ENCODE peak calls at places on chromosomes 4 and X, in seven cellular contexts. O is CD4-positive, CD25-positive, alpha-beta regulatory T cell; J is MM.1S; P is psoas muscle; X is PC-3; Q is colonic mucosa; G is breast epithelium. W is an unnamed sample. For H3K4me1 and H3K9me3, the result is how much of the 10 kb centered on the place peaks cover.

GRCh38 chr4:113355550-113356371 is 306.3 kb downstream of the ANK2 start:
- DNase-seq in J (peak), X (peak), O (peak), G (no peak), Q (no peak), P (no peak), W (peak)

GRCh38 chrX:53089224-53089842 is 4.6 kb upstream of the KANTR start:
- DNase-seq in G (no peak), X (peak), P (peak), O (peak), J (peak), Q (peak), W (peak)

GRCh38 chr4:185761352-185762235 is 50.4 kb downstream of the SORBS2 start:
- DNase-seq in Q (no peak), G (no peak), P (no peak), X (peak), J (no peak), O (no peak), W (no peak)

GRCh38 chr4:11843340-11843739 is 414.6 kb upstream of the HS3ST1 start:
- DNase-seq in X (no peak), Q (no peak), O (no peak), G (no peak), J (no peak), P (no peak), W (no peak)

GRCh38 chr4:96946552-96946951 is 1106.7 kb downstream of the PDHA2 start:
- DNase-seq in P (no peak), Q (no peak), G (no peak), J (no peak), O (no peak), X (peak), W (no peak)

GRCh38 chr4:90543419-90544170 is 416.4 kb downstream of the CCSER1 start:
- DNase-seq in Q (no peak), J (no peak), X (no peak), P (no peak), G (no peak), O (no peak), W (no peak)

GRCh38 chr4:8860892-8861575 is 10.6 kb downstream of the HMX1 start:
- DNase-seq in J (no peak), G (no peak), X (no peak), O (no peak), Q (no peak), P (no peak), W (no peak)

GRCh38 chr4:88522702-88523324 is 763 bp downstream of the PYURF start:
- DNase-seq in P (peak), O (peak), G (no peak), Q (peak), X (peak), J (peak), W (no peak)

GRCh38 chrX:119688856-119689455 is 4.0 kb downstream of the SEPTIN6 start:
- DNase-seq in P (no peak), X (no peak), Q (no peak), G (no peak), O (peak), J (peak), W (no peak)

GRCh38 chrX:110588164-110588563 is 207.5 kb downstream of the CHRDL1 start:
- DNase-seq in X (no peak), P (no peak), G (no peak), O (no peak), Q (no peak), J (no peak), W (no peak)

GRCh38 chr4:68748181-68748981 is 67.4 kb upstream of the UGT2B10 start:
- DNase-seq in P (no peak), O (no peak), Q (no peak), X (peak), G (no peak), J (no peak), W (no peak)

GRCh38 chr4:142312391-142312790 is 533.7 kb downstream of the INPP4B start:
- DNase-seq in O (no peak), G (no peak), P (no peak), X (no peak), J (no peak), Q (no peak), W (no peak)

GRCh38 chrX:49951524-49952193 is 29.3 kb downstream of the CLCN5 start:
- DNase-seq in O (no peak), J (no peak), G (no peak), P (no peak), X (no peak), Q (no peak), W (no peak)

GRCh38 chr4:82901129-82901718 is 689 bp downstream of the THAP9 start:
- DNase-seq in P (no peak), X (no peak), G (no peak), J (no peak), O (no peak), Q (no peak), W (no peak)

GRCh38 chr4:140568507-140569306 is at the start of gene UCP1:
- DNase-seq in J (no peak), O (no peak), Q (peak), P (no peak), G (peak), X (no peak), W (no peak)

GRCh38 chr4:177008836-177009501 is 216.2 kb upstream of the VEGFC start:
- DNase-seq in Q (no peak), P (no peak), J (no peak), G (no peak), X (no peak), O (no peak), W (no peak)
- H3K4me1 ChIP-seq in Q (under half), P (under half), J (under half), G (under half), X (under half), O (under half), W (under half)

GRCh38 chr4:40448875-40449274 is 113.7 kb downstream of the CHRNA9 start:
- DNase-seq in Q (peak), P (no peak), O (no peak), X (peak), G (no peak), J (no peak), W (no peak)
- H3K9me3 ChIP-seq in Q (under half), P (under half), O (under half), X (under half), G (under half), J (under half), W (under half)

GRCh38 chr4:7806724-7807123 is 132.9 kb downstream of the AFAP1 start:
- DNase-seq in O (no peak), X (no peak), P (no peak), J (no peak), G (no peak), Q (no peak), W (no peak)

GRCh38 chr4:7806080-7806630 is 133.5 kb downstream of the AFAP1 start:
- DNase-seq in P (peak), J (no peak), Q (peak), O (no peak), X (no peak), G (no peak), W (no peak)

GRCh38 chr4:7808752-7809151 is 130.9 kb downstream of the AFAP1 start:
- DNase-seq in Q (no peak), J (no peak), O (no peak), G (no peak), X (peak), P (no peak), W (no peak)

GRCh38 chr4:7807351-7807921 is 132.2 kb downstream of the AFAP1 start:
- DNase-seq in O (no peak), P (no peak), J (no peak), X (no peak), G (no peak), Q (no peak), W (no peak)

GRCh38 chr4:7808181-7808580 is 131.5 kb downstream of the AFAP1 start:
- DNase-seq in J (no peak), Q (no peak), X (no peak), P (no peak), O (no peak), G (no peak), W (no peak)
- H3K4me1 ChIP-seq in J (under half), Q (under half), X (under half), P (under half), O (under half), G (under half), W (under half)

GRCh38 chrX:154602226-154602625 is 16.9 kb downstream of the CTAG1B start:
- DNase-seq in O (no peak), G (no peak), P (no peak), X (no peak), J (no peak), Q (no peak), W (peak)
- H3K9me3 ChIP-seq in O (under half), G (under half), P (under half), X (under half), J (under half), Q (under half), W (under half)

GRCh38 chr4:41134581-41134980 is 79.8 kb downstream of the APBB2 start:
- DNase-seq in X (no peak), Q (no peak), P (no peak), G (no peak), O (no peak), J (no peak), W (no peak)
- H3K4me1 ChIP-seq in X (under half), Q (under half), P (under half), G (under half), O (under half), J (under half), W (under half)

DNA sequence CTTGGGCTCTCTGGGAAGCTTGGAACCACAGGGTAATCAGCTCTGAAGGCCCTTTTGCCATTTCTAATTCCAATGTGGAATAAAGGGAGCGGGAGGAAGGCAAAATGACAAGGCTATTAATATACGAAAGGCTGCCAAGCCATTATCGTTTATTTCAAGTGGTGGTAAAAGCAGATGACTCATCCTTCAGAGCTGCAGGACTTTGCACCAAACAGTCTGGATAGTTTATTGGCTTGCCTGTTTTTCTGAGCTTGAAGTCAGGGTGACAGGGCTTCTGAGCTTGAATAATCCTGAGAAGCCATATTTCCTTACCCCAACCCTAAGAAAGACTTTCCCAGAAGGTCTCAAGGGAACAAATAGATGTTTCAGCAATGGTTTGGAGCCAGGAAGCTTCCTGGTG is 7.7 kb upstream of the GABRE start:
- DNase-seq in X (peak), P (no peak), Q (peak), O (no peak), J (no peak), G (no peak), W (no peak)
- H3K9me3 ChIP-seq in X (under half), P (under half), Q (under half), O (under half), J (under half), G (under half), W (under half)

DNA sequence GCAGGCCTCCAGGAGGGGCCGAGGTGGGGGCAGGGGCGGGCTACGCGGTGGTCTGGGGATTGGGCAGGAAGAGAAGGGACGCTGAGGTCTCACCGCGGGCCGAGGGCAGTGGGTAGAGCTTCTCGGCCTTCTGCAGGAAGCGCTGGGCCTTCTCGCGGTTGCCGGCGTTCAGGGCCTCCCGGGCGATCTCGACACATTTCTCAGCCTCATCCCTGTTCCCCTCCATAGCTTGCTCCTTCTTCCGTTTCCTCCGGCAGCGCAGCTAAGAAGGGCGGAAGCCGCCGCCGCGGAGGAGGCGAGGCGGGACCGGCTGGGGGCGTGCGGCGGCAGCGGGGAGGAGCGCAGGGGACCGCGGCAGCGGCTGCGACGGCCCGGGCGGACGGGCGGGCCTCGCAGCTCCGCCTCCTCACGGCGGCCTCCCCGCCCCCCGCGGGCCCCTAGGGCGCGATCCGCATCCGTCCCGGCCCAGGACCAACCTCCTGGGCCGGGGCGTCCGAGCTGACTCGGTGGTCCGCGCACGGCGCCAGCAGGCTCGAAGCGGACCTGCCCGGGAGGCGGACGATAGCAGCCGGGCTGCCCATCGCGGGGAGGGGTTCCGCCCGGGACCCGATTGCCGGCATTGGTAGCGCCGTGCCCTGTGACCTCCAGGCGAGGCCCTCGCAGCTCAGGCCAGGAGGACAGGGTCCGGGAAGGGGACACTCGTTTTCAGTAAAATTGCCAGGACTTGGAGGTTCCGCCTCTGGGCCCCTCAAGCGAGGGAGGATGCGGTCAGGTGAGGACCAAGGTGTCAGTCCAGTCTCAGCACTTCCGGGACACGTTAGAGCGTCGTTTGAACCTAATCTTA is at the start of gene DNAJB14:
- DNase-seq in P (peak), J (peak), O (peak), Q (peak), G (peak), X (peak), W (peak)
- H3K4me1 ChIP-seq in P (under half), J (under half), O (half or more), Q (under half), G (under half), X (under half), W (half or more)

GRCh38 chr4:131288441-131288840 is 1860.7 kb upstream of the PCDH10 start:
- DNase-seq in X (no peak), G (no peak), O (no peak), Q (no peak), P (no peak), J (no peak), W (no peak)
- H3K9me3 ChIP-seq in X (under half), G (under half), O (under half), Q (under half), P (under half), J (under half), W (under half)

GRCh38 chr4:76607266-76607799 is 172.3 kb downstream of the SHROOM3 start:
- DNase-seq in O (no peak), G (no peak), J (peak), P (no peak), X (no peak), Q (no peak), W (no peak)
- H3K4me1 ChIP-seq in O (under half), G (under half), J (half or more), P (under half), X (under half), Q (under half), W (under half)

W was measured in CD8-positive, alpha-beta T cell.